ENCODE peak calls at places on chromosomes 3 and 15, in four cellular contexts. N, Q, X and H are unnamed samples.

GRCh38 chr3:197518794-197519451 is 36.8 kb downstream of the BDH1 start:
- DNase-seq in N (no peak), Q (no peak), X (no peak), H (no peak)

GRCh38 chr3:174287601-174288180 is 571.4 kb upstream of the NAALADL2 start:
- DNase-seq in N (no peak), Q (no peak), X (no peak), H (no peak)

GRCh38 chr3:12392101-12392878 is 92.0 kb upstream of the TSEN2 start:
- DNase-seq in N (no peak), Q (no peak), X (no peak), H (no peak)

GRCh38 chr3:125916376-125916978 is 52.5 kb upstream of the ROPN1B start:
- DNase-seq in N (peak), Q (peak), X (peak), H (peak)

GRCh38 chr3:185041540-185041939 is 111.3 kb downstream of the C3orf70 start:
- DNase-seq in N (no peak), Q (no peak), X (no peak), H (no peak)

GRCh38 chr3:124558898-124559649 is 171.2 kb upstream of the UMPS start:
- DNase-seq in N (no peak), Q (no peak), X (peak), H (no peak)

GRCh38 chr15:45112143-45112591 is 1.8 kb downstream of the DUOX2 start:
- DNase-seq in N (no peak), Q (no peak), X (no peak), H (no peak)

GRCh38 chr15:42919794-42920280 is 741 bp downstream of the TTBK2 start:
- DNase-seq in N (no peak), Q (no peak), X (peak), H (peak)

GRCh38 chr3:154323921-154324738 is at the start of gene DHX36:
- DNase-seq in N (peak), Q (peak), X (peak), H (peak)

GRCh38 chr15:48682949-48683651 is 37.6 kb upstream of the FBN1 start:
- DNase-seq in N (no peak), Q (no peak), X (peak), H (peak)

GRCh38 chr3:89584398-89584797 is 477.0 kb downstream of the EPHA3 start:
- DNase-seq in N (no peak), Q (no peak), X (no peak), H (no peak)

GRCh38 chr3:184345678-184346144 is 8.3 kb downstream of the FAM131A start:
- DNase-seq in N (no peak), Q (peak), X (peak), H (peak)

GRCh38 chr3:98901032-98901464 is 447 bp downstream of the DCBLD2 start:
- DNase-seq in N (peak), Q (peak), X (peak), H (no peak)

GRCh38 chr3:186534113-186534669 is 10.0 kb downstream of the CRYGS start:
- DNase-seq in N (no peak), Q (no peak), X (no peak), H (no peak)

GRCh38 chr15:81301385-81301784 is 22.6 kb downstream of the STARD5 start:
- DNase-seq in N (no peak), Q (no peak), X (no peak), H (no peak)

GRCh38 chr3:31952205-31952604 is 28.9 kb downstream of the OSBPL10 start:
- DNase-seq in N (no peak), Q (no peak), X (no peak), H (no peak)

DNA sequence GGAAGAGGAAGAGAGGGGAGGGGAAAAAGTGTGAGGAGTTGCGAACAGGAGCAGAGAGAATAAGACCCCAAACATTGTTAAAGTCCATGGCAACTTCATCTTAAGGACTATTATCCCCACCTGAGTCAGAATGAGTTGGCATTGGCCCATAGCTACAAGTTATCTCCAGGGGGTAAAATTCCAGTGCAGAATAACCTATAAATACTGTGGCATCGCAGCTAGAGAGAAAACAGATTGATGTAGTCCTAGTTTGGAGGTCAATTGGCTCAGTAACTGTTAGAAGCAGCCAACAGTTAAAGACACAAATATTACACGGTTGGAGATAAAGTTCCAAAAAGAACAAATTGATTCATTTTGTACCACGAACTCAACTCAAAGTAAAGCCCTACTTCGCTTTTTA is 313.9 kb upstream of the CCDC54 start:
- DNase-seq in N (no peak), Q (no peak), X (peak), H (no peak)
- H2BK12ac ChIP-seq in N (no peak), Q (no peak), X (no peak), H (no peak)

GRCh38 chr15:66252411-66253295 is 897 bp downstream of the MEGF11 start:
- DNase-seq in N (no peak), Q (peak), X (peak), H (peak)

GRCh38 chr15:66253643-66254363 is at the start of gene MEGF11:
- DNase-seq in N (no peak), Q (no peak), X (peak), H (no peak)

GRCh38 chr15:66254364-66255292 is 1.1 kb upstream of the MEGF11 start:
- DNase-seq in N (no peak), Q (no peak), X (peak), H (no peak)

GRCh38 chr15:66251790-66252355 is 1.7 kb downstream of the MEGF11 start:
- DNase-seq in N (no peak), Q (peak), X (no peak), H (peak)

DNA sequence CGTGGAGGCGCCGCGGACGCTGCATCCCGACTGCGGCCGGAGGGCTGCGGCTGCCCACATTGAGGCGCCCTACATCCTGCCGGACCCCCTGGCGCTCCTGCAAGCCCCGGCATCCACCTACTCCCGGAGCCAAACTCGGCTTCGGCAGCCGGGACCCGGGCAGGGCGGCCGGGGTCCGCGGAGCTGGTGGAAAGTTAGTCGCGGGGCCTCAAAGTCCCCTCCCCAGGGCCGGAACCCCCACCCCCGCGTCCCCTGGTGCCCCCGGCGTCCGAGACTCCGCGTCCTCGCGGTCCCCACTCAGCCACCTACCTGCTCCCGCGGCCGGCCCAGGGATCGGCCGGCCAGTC is 281 bp downstream of the MEGF11 start:
- DNase-seq in N (no peak), Q (peak), X (no peak), H (no peak)
- H3K4me2 ChIP-seq in N (peak), Q (peak), X (peak), H (peak)

GRCh38 chr15:61759639-61760038 is 300.6 kb downstream of the VPS13C start:
- DNase-seq in N (no peak), Q (no peak), X (no peak), H (no peak)
- H3K4me3 ChIP-seq in N (no peak), Q (no peak), X (no peak), H (no peak)

GRCh38 chr3:177196473-177197040 is 725 bp downstream of the TBL1XR1 start:
- DNase-seq in N (no peak), Q (peak), X (peak), H (peak)

GRCh38 chr3:177195242-177195940 is 1.9 kb downstream of the TBL1XR1 start:
- DNase-seq in N (no peak), Q (no peak), X (peak), H (peak)

GRCh38 chr3:177197934-177198484 is 727 bp upstream of the TBL1XR1 start:
- DNase-seq in N (no peak), Q (no peak), X (peak), H (no peak)

GRCh38 chr3:177195941-177196472 is 1.3 kb downstream of the TBL1XR1 start:
- DNase-seq in N (no peak), Q (peak), X (peak), H (no peak)

GRCh38 chr3:177197041-177197933 is at the start of gene TBL1XR1:
- DNase-seq in N (peak), Q (peak), X (peak), H (peak)
- H2BK12ac ChIP-seq in N (peak), Q (peak), X (peak), H (peak)

GRCh38 chr3:142735462-142735861 is 11.6 kb downstream of the TRPC1 start:
- DNase-seq in N (no peak), Q (no peak), X (no peak), H (no peak)
- H3K4me2 ChIP-seq in N (no peak), Q (no peak), X (no peak), H (no peak)

DNA sequence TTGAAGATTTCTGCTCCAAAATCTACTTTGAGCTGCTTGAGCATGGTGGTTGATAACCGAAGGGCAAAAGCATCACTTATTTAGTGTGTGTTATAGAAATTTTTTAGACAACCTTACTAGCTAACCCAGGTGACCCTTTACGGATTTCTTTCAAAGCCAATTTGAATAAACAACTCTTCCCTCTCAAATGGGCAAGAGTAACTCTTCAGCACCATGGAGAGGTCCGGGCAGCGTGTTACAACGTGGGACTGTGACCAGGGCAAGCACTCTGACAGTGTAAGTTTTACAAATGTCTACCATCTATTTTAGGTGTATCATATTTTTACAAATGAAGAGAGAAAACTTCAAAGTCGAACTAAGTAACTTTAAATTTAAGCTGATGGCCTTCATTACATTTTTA is 471.8 kb downstream of the MFSD1 start:
- DNase-seq in N (no peak), Q (peak), X (peak), H (peak)
- H3K4me3 ChIP-seq in N (no peak), Q (no peak), X (no peak), H (no peak)

GRCh38 chr3:195811756-195812155 is at the start of gene MUC4:
- DNase-seq in N (no peak), Q (no peak), X (no peak), H (no peak)
- H2BK12ac ChIP-seq in N (peak), Q (peak), X (no peak), H (no peak)